ENCODE peak calls at places on chromosomes 11 and 22, in ten cellular contexts. U, K, N, O, Z, P, Y, E, L and A are unnamed samples.

GRCh38 chr11:104764718-104765045 is 133.6 kb downstream of the CASP12 start:
- DNase-seq in K (no peak), E (no peak), L (no peak), Y (no peak), Z (no peak), O (no peak), N (no peak), U (no peak), P (no peak), A (no peak)

GRCh38 chr11:67287355-67288197 is 1.5 kb upstream of the ANKRD13D start:
- DNase-seq in O (no peak), N (no peak), L (no peak), P (no peak), E (no peak), Y (no peak), Z (no peak), K (no peak), U (peak), A (peak)

GRCh38 chr11:111512296-111513239 is at the start of gene BTG4:
- DNase-seq in Z (no peak), P (no peak), N (peak), Y (peak), E (no peak), L (peak), K (peak), U (peak), O (peak), A (peak)

GRCh38 chr11:123144707-123145106 is 50.3 kb downstream of the CLMP start:
- DNase-seq in P (no peak), Y (no peak), U (no peak), N (no peak), Z (no peak), K (no peak), L (no peak), E (no peak), O (no peak), A (no peak)

GRCh38 chr11:67545280-67545679 is 22.0 kb upstream of the CABP2 start:
- DNase-seq in U (peak), L (peak), O (no peak), E (no peak), K (no peak), N (no peak), Y (no peak), P (no peak), Z (no peak), A (no peak)

GRCh38 chr22:43270314-43270908 is 72.8 kb downstream of the SCUBE1 start:
- DNase-seq in Z (no peak), O (peak), L (no peak), P (no peak), U (no peak), K (no peak), N (peak), Y (peak), E (no peak), A (no peak)

GRCh38 chr11:123707206-123707605 is 34.3 kb downstream of the ZNF202 start:
- DNase-seq in Z (no peak), L (no peak), E (no peak), O (no peak), K (no peak), P (no peak), Y (no peak), N (no peak), U (no peak), A (no peak)

GRCh38 chr22:39471421-39472141 is 14.8 kb downstream of the MGAT3 start:
- DNase-seq in Z (no peak), U (no peak), K (no peak), Y (no peak), N (no peak), P (peak), O (no peak), L (peak), E (no peak), A (peak)

GRCh38 chr11:71430166-71430565 is 18.0 kb downstream of the DHCR7 start:
- DNase-seq in Y (no peak), K (no peak), Z (no peak), E (no peak), P (no peak), L (no peak), O (no peak), U (no peak), N (no peak), A (no peak)

GRCh38 chr11:69159153-69159850 is 3.6 kb downstream of the SMIM38 start:
- DNase-seq in P (no peak), K (no peak), E (no peak), U (no peak), L (no peak), O (no peak), Y (no peak), Z (no peak), N (no peak), A (no peak)

GRCh38 chr11:33387586-33387985 is 130.4 kb downstream of the HIPK3 start:
- DNase-seq in P (no peak), U (no peak), Y (no peak), O (no peak), E (no peak), K (no peak), L (no peak), Z (no peak), N (no peak), A (no peak)

GRCh38 chr22:19645391-19645790 is 68.9 kb upstream of the SEPTIN5 start:
- DNase-seq in L (no peak), P (no peak), K (no peak), Y (no peak), Z (no peak), O (no peak), U (no peak), E (no peak), N (no peak), A (no peak)

GRCh38 chr11:59560290-59560701 is 49.0 kb downstream of the OR4D9 start:
- DNase-seq in L (no peak), Z (peak), O (peak), K (peak), Y (no peak), U (no peak), P (peak), N (peak), E (peak), A (peak)

GRCh38 chr11:27977031-27977430 is 130.9 kb downstream of the KIF18A start:
- DNase-seq in L (no peak), Z (peak), K (no peak), U (no peak), E (no peak), Y (no peak), N (no peak), P (peak), O (no peak), A (no peak)

GRCh38 chr11:36356201-36356600 is 60.1 kb downstream of the PRR5L start:
- DNase-seq in E (no peak), P (no peak), K (no peak), L (peak), N (no peak), O (no peak), U (no peak), Y (no peak), Z (no peak), A (no peak)

GRCh38 chr11:60932605-60933346 is 8.5 kb downstream of the TMEM132A start:
- DNase-seq in L (peak), O (no peak), Y (no peak), E (no peak), P (no peak), U (no peak), Z (no peak), N (no peak), K (no peak), A (no peak)

GRCh38 chr11:33461319-33461718 is 204.1 kb downstream of the HIPK3 start:
- DNase-seq in P (no peak), E (no peak), L (no peak), K (no peak), Z (no peak), N (no peak), Y (no peak), O (no peak), U (no peak), A (no peak)

GRCh38 chr11:8838248-8838647 is 72.7 kb upstream of the AKIP1 start:
- DNase-seq in L (no peak), O (no peak), Y (no peak), Z (no peak), E (no peak), K (no peak), N (no peak), P (peak), U (no peak), A (no peak)

GRCh38 chr22:50247748-50248147 is 2.9 kb upstream of the TUBGCP6 start:
- DNase-seq in Y (no peak), P (peak), O (no peak), N (peak), Z (peak), K (peak), E (peak), U (peak), L (peak), A (peak)

GRCh38 chr11:108923413-108923812 is 258.5 kb downstream of the DDX10 start:
- DNase-seq in L (no peak), K (no peak), Z (no peak), N (no peak), P (no peak), Y (no peak), O (no peak), U (no peak), E (no peak), A (no peak)

GRCh38 chr22:30610299-30610698 is 3.3 kb downstream of the TCN2 start:
- DNase-seq in L (no peak), N (no peak), U (no peak), Y (no peak), K (no peak), Z (no peak), P (no peak), E (peak), O (no peak), A (no peak)

GRCh38 chr11:36672815-36673450 is 74.9 kb upstream of the RAG2 start:
- DNase-seq in U (no peak), P (peak), N (peak), K (no peak), Z (peak), Y (no peak), O (peak), E (no peak), L (peak), A (peak)

GRCh38 chr11:8040261-8040920 is 40.6 kb upstream of the TUB start:
- DNase-seq in N (no peak), K (no peak), O (no peak), Y (no peak), L (no peak), Z (no peak), E (peak), U (peak), P (no peak), A (no peak)

GRCh38 chr22:43895986-43896645 is 4.3 kb upstream of the PNPLA5 start:
- DNase-seq in O (no peak), K (no peak), Y (no peak), E (no peak), Z (no peak), U (no peak), L (no peak), P (no peak), N (no peak), A (no peak)

DNA sequence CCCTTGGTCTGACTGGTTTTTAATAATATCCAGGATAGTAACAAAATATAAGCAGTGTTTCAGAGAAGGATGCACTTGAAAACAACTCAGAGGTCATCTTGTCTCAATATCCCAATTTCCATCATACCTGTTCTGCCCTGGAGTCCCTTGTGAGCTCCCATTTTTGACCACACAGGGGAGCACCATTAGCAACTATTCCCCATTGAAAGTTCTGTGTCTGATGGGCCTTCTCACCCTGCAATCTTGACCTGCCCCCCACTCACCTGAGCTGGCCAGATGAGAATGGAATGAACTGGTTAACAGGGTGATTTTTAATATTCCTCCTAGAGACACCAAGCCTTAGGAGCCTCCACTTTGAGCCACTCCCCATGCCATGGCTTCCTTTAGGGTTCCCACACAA is 3.8 kb upstream of the CAPN5 start:
- DNase-seq in P (no peak), N (no peak), Y (no peak), L (no peak), Z (no peak), O (no peak), U (no peak), E (no peak), K (no peak), A (no peak)
- TF ChIP-seq CTCF in P (peak), N (no peak), Y (no peak), L (no peak), Z (peak), O (no peak), U (no peak), E (no peak), K (no peak), A (no peak)

GRCh38 chr11:73902303-73902702 is 25.5 kb downstream of the PAAF1 start:
- DNase-seq in L (no peak), N (no peak), O (no peak), E (no peak), Z (no peak), P (no peak), K (no peak), Y (no peak), U (no peak), A (no peak)

GRCh38 chr11:73912045-73912444 is 35.2 kb downstream of the PAAF1 start:
- DNase-seq in U (no peak), E (no peak), Z (no peak), K (no peak), P (no peak), N (no peak), Y (no peak), O (no peak), L (no peak), A (no peak)

DNA sequence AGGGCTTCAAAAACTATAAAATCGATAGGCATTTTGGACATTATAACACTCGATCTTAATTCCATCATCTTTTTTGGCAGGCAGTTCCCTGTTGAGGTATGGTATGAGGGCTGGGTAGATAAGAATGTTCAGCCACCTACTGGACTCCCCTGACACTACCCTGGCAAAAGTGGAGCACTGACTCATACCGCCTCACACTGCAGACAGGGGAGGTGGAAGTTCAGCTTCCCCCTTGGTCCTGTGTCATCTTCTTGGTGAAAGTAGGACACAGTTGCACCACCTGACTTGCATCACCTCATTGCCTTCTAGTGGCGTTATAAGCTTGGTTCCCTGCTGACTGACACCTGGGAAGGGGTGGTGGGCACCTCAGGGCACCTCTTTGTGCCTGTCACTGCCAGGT is 30.4 kb downstream of the PAAF1 start:
- DNase-seq in E (no peak), N (no peak), O (no peak), L (no peak), U (no peak), P (peak), Z (peak), K (no peak), Y (peak), A (peak)
- TF ChIP-seq CTCF in E (no peak), N (no peak), O (no peak), L (no peak), U (no peak), P (no peak), Z (peak), K (no peak), Y (peak), A (no peak)

GRCh38 chr11:125431009-125431408 is 65.1 kb downstream of the FEZ1 start:
- DNase-seq in Y (no peak), P (no peak), K (no peak), E (no peak), O (no peak), L (no peak), N (no peak), U (no peak), Z (no peak), A (no peak)

GRCh38 chr11:125426818-125427528 is 69.1 kb downstream of the FEZ1 start:
- DNase-seq in P (no peak), E (no peak), Y (no peak), L (no peak), U (no peak), N (no peak), K (no peak), Z (no peak), O (no peak), A (no peak)

GRCh38 chr11:125429174-125429707 is 66.8 kb downstream of the FEZ1 start:
- DNase-seq in U (no peak), L (peak), P (peak), N (peak), K (peak), Y (peak), O (peak), Z (peak), E (peak), A (peak)

GRCh38 chr11:125429807-125430678 is 66.0 kb downstream of the FEZ1 start:
- DNase-seq in Y (no peak), Z (no peak), U (no peak), L (no peak), E (no peak), O (no peak), K (no peak), N (no peak), P (no peak), A (no peak)

GRCh38 chr11:125428486-125429173 is 67.4 kb downstream of the FEZ1 start:
- DNase-seq in Y (no peak), N (no peak), Z (no peak), U (no peak), L (no peak), P (no peak), K (no peak), O (no peak), E (no peak), A (no peak)
- TF ChIP-seq CTCF in Y (no peak), N (no peak), Z (peak), U (no peak), L (no peak), P (no peak), K (no peak), O (no peak), E (no peak), A (no peak)

GRCh38 chr11:63698976-63699733 is 17.9 kb downstream of the RTN3 start:
- DNase-seq in O (no peak), Z (no peak), U (no peak), K (no peak), N (no peak), E (no peak), P (no peak), Y (no peak), L (no peak), A (no peak)

GRCh38 chr11:63699906-63700305 is 18.6 kb downstream of the RTN3 start:
- DNase-seq in L (no peak), P (no peak), U (no peak), E (no peak), K (no peak), O (no peak), N (no peak), Z (no peak), Y (no peak), A (no peak)

DNA sequence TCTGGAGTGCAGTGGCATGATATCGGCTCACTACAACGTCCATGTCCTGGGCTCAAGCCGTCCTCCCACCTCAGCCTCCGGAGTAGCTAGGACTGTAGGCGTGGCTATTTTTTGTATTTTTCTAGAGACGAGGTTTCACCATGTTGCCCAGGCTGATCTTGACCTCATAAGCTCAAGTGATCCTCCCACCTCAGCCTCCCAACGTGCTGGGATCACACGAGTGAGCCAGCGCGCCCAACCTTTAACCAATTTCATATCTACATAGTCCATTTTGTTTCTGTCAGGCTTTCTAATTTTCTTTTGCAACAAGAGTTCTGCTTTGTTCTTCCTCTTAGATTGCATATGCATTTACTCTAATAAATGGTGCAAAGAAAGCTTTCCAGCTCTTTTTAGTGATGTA is 13.2 kb downstream of the RTN3 start:
- DNase-seq in N (no peak), U (no peak), L (no peak), K (no peak), Z (no peak), O (no peak), Y (no peak), E (no peak), P (no peak), A (no peak)
- TF ChIP-seq CTCF in N (no peak), U (no peak), L (no peak), K (no peak), Z (no peak), O (no peak), Y (no peak), E (no peak), P (no peak), A (no peak)

DNA sequence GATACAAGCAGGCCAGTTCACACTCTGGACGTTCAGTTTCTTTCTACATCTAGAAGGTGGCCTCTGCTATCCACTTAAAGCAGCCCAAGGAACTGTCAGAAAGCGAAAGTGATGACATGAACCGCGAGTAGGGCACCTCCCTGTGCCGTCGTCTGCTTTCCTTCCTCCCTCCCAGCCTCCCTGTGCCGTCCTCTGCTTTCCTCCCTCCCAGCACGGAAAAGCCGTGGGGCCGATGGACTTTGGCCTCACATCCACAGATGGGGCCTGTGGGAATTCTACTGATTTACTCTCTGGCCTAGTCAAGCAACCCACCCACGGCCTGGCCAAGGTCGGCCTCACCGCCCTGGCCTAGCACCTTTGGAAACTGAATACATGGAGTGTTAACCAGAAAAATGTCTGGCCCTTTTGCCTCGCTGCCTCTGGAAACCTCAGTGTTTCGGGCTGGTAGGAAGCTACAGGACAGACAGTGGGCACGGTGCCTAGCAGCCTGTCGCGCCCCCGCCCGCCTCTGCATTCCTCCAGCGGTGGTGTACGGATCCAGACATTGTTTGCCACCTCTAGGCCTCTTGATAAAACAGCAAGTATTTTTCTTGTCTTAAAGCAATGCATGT is 14.2 kb downstream of the PEX26 start:
- DNase-seq in L (no peak), P (no peak), N (no peak), U (peak), K (no peak), E (peak), Y (peak), O (no peak), Z (no peak), A (peak)
- TF ChIP-seq CTCF in L (no peak), P (no peak), N (no peak), U (no peak), K (no peak), E (no peak), Y (no peak), O (no peak), Z (no peak), A (no peak)

GRCh38 chr22:45292675-45293402 is 8.1 kb downstream of the UPK3A start:
- DNase-seq in O (no peak), L (no peak), Z (no peak), E (no peak), U (no peak), Y (no peak), K (no peak), P (no peak), N (no peak), A (no peak)

GRCh38 chr22:45294030-45294429 is 9.3 kb downstream of the UPK3A start:
- DNase-seq in K (no peak), E (no peak), Z (no peak), O (no peak), U (no peak), N (no peak), L (no peak), P (no peak), Y (no peak), A (no peak)

GRCh38 chr22:45298934-45299505 is 10.7 kb upstream of the FAM118A start:
- DNase-seq in Z (no peak), Y (no peak), K (no peak), N (no peak), O (no peak), U (no peak), E (no peak), L (no peak), P (no peak), A (no peak)

GRCh38 chr22:45295492-45295891 is 10.7 kb downstream of the UPK3A start:
- DNase-seq in U (no peak), Y (no peak), N (no peak), Z (no peak), L (no peak), O (no peak), P (no peak), K (no peak), E (no peak), A (no peak)

GRCh38 chr22:45296628-45297297 is 12.0 kb downstream of the UPK3A start:
- DNase-seq in N (no peak), E (no peak), Y (no peak), K (no peak), P (no peak), O (no peak), Z (no peak), L (peak), U (no peak), A (peak)
- TF ChIP-seq CTCF in N (no peak), E (no peak), Y (no peak), K (no peak), P (no peak), O (no peak), Z (no peak), L (no peak), U (no peak), A (no peak)

GRCh38 chr11:44950036-44950624 is 553 bp downstream of the TP53I11 start:
- DNase-seq in U (no peak), O (peak), P (no peak), L (peak), N (peak), Z (no peak), K (peak), Y (no peak), E (no peak), A (peak)

GRCh38 chr11:44949160-44950035 is 1.3 kb downstream of the TP53I11 start:
- DNase-seq in P (peak), O (peak), Y (peak), E (no peak), K (peak), Z (no peak), N (peak), U (peak), L (peak), A (peak)

GRCh38 chr11:44952082-44952481 is 1.4 kb upstream of the TP53I11 start:
- DNase-seq in P (no peak), O (no peak), L (no peak), Z (no peak), N (no peak), E (no peak), U (no peak), Y (no peak), K (no peak), A (no peak)

GRCh38 chr11:44952500-44953260 is 2.0 kb upstream of the TP53I11 start:
- DNase-seq in Z (no peak), N (no peak), L (no peak), O (no peak), P (no peak), U (no peak), E (no peak), Y (no peak), K (no peak), A (no peak)

GRCh38 chr11:44950625-44951472 is at the start of gene TP53I11:
- DNase-seq in Y (peak), U (peak), K (peak), L (peak), O (peak), P (peak), N (peak), Z (peak), E (no peak), A (peak)
- TF ChIP-seq CTCF in Y (peak), U (peak), K (peak), L (peak), O (peak), P (peak), N (peak), Z (peak), E (peak), A (peak)